ENCODE peak calls at places on chromosomes 3 and 15, in seven cellular contexts. Y is lower lobe of right lung; T is Daoy; Q is NCI-H1092; X is stimulated activated CD4-positive, alpha-beta T cell treated with anti-CD3 and anti-CD28 coated beads, Interleukin-15, amount 100 ng/mL, for 1 hour; S is dorsolateral prefrontal cortex; J is stimulated activated CD8-positive, alpha-beta memory T cell treated with anti-CD3 and anti-CD28 coated beads, Interleukin-7, amount 100 ng/mL, for 48 hours. L is an unnamed sample.

GRCh38 chr3:107884719-107885460 is 205.9 kb downstream of the CD47 start:
- DNase-seq in Y (no peak), T (peak), Q (no peak), X (no peak), S (no peak), J (no peak), L (peak)

GRCh38 chr15:73598540-73599195 is 34.5 kb downstream of the NPTN start:
- DNase-seq in Y (no peak), T (no peak), Q (no peak), X (no peak), S (no peak), J (no peak), L (no peak)

GRCh38 chr3:195790891-195791290 is 20.8 kb downstream of the MUC4 start:
- DNase-seq in Y (no peak), T (no peak), Q (no peak), X (no peak), S (no peak), J (no peak), L (no peak)

GRCh38 chr3:19885468-19885867 is 48.5 kb downstream of the EFHB start:
- DNase-seq in Y (no peak), T (no peak), Q (no peak), X (no peak), S (no peak), J (no peak), L (peak)

GRCh38 chr3:8505621-8506020 is 4.0 kb downstream of the LMCD1 start:
- DNase-seq in Y (no peak), T (peak), Q (peak), X (no peak), S (no peak), J (no peak), L (no peak)

GRCh38 chr3:14210281-14210670 is 31.7 kb downstream of the LSM3 start:
- DNase-seq in Y (no peak), T (no peak), Q (no peak), X (no peak), S (no peak), J (no peak), L (no peak)

GRCh38 chr15:62665449-62665848 is 377.1 kb upstream of the TPM1 start:
- DNase-seq in Y (no peak), T (peak), Q (no peak), X (no peak), S (no peak), J (no peak), L (no peak)

GRCh38 chr3:96012941-96013340 is 801.5 kb upstream of the EPHA6 start:
- DNase-seq in Y (no peak), T (no peak), Q (no peak), X (no peak), S (no peak), J (no peak), L (no peak)

GRCh38 chr3:190436356-190436755 is 13.3 kb downstream of the TMEM207 start:
- DNase-seq in Y (no peak), T (no peak), Q (no peak), X (no peak), S (no peak), J (no peak), L (no peak)

GRCh38 chr15:101244039-101244781 is 7.6 kb downstream of the CHSY1 start:
- DNase-seq in Y (no peak), T (no peak), Q (no peak), X (no peak), S (no peak), J (no peak), L (no peak)

GRCh38 chr3:10395196-10395595 is 74.3 kb upstream of the SEC13 start:
- DNase-seq in Y (no peak), T (no peak), Q (no peak), X (no peak), S (no peak), J (no peak), L (no peak)

GRCh38 chr3:101230618-101231017 is 89.8 kb downstream of the IMPG2 start:
- DNase-seq in Y (no peak), T (no peak), Q (no peak), X (no peak), S (no peak), J (no peak), L (no peak)

GRCh38 chr15:41894791-41895463 is 1.1 kb upstream of the SPTBN5 start:
- DNase-seq in Y (peak), T (peak), Q (peak), X (peak), S (peak), J (peak), L (no peak)

GRCh38 chr3:126434931-126435411 is 40.3 kb downstream of the CFAP100 start:
- DNase-seq in Y (no peak), T (no peak), Q (no peak), X (no peak), S (peak), J (no peak), L (no peak)

GRCh38 chr15:68389936-68390790 is 41.8 kb downstream of the ITGA11 start:
- DNase-seq in Y (no peak), T (peak), Q (no peak), X (no peak), S (no peak), J (peak), L (no peak)

GRCh38 chr3:113557374-113557773 is 25.0 kb downstream of the SIDT1 start:
- DNase-seq in Y (no peak), T (peak), Q (no peak), X (no peak), S (no peak), J (no peak), L (no peak)

GRCh38 chr3:167032267-167032876 is 347.7 kb downstream of the ZBBX start:
- DNase-seq in Y (no peak), T (no peak), Q (no peak), X (no peak), S (no peak), J (no peak), L (peak)

GRCh38 chr3:106728315-106728821 is 648.9 kb upstream of the CCDC54 start:
- DNase-seq in Y (no peak), T (peak), Q (no peak), X (no peak), S (no peak), J (no peak), L (peak)

GRCh38 chr3:171101982-171102610 is 75.6 kb upstream of the SLC2A2 start:
- DNase-seq in Y (no peak), T (peak), Q (no peak), X (no peak), S (no peak), J (no peak), L (no peak)

GRCh38 chr3:46946856-46947544 is 29.5 kb downstream of the CCDC12 start:
- DNase-seq in Y (peak), T (peak), Q (no peak), X (peak), S (no peak), J (no peak), L (peak)

GRCh38 chr3:157156844-157157635 is 2.9 kb downstream of the CCNL1 start:
- DNase-seq in Y (no peak), T (no peak), Q (no peak), X (no peak), S (no peak), J (no peak), L (peak)

GRCh38 chr3:158471639-158472294 is 99.2 kb upstream of the MLF1 start:
- DNase-seq in Y (no peak), T (no peak), Q (no peak), X (no peak), S (no peak), J (no peak), L (no peak)

GRCh38 chr3:139329364-139329850 is 14.4 kb upstream of the MRPS22 start:
- DNase-seq in Y (peak), T (peak), Q (peak), X (peak), S (peak), J (peak), L (peak)

GRCh38 chr15:74573987-74574386 is 33.0 kb downstream of the ARID3B start:
- DNase-seq in Y (no peak), T (peak), Q (no peak), X (no peak), S (no peak), J (no peak), L (no peak)

GRCh38 chr15:90036806-90037509 is 35.8 kb downstream of the ZNF710 start:
- DNase-seq in Y (peak), T (no peak), Q (no peak), X (no peak), S (no peak), J (no peak), L (no peak)

GRCh38 chr3:162141232-162141631 is 644.6 kb downstream of the OTOL1 start:
- DNase-seq in Y (no peak), T (peak), Q (no peak), X (no peak), S (no peak), J (no peak), L (no peak)

GRCh38 chr3:187999821-188000220 is 154.1 kb upstream of the LPP start:
- DNase-seq in Y (no peak), T (no peak), Q (no peak), X (no peak), S (no peak), J (peak), L (no peak)

GRCh38 chr3:117281371-117281770 is 571.8 kb downstream of the TUSC7 start:
- DNase-seq in Y (no peak), T (no peak), Q (no peak), X (no peak), S (no peak), J (no peak), L (no peak)

GRCh38 chr3:146640361-146640760 is 35.2 kb upstream of the PLSCR5 start:
- DNase-seq in Y (no peak), T (no peak), Q (no peak), X (no peak), S (no peak), J (no peak), L (no peak)

GRCh38 chr3:136838641-136839555 is 20.0 kb downstream of the SLC35G2 start:
- DNase-seq in Y (no peak), T (peak), Q (no peak), X (no peak), S (no peak), J (no peak), L (no peak)

GRCh38 chr3:187743195-187744141 is 1.8 kb downstream of the BCL6 start:
- DNase-seq in Y (peak), T (peak), Q (no peak), X (peak), S (no peak), J (peak), L (peak)

GRCh38 chr15:35533130-35534110 is 12.5 kb downstream of the DPH6 start:
- DNase-seq in Y (no peak), T (peak), Q (no peak), X (no peak), S (no peak), J (no peak), L (no peak)

GRCh38 chr3:184186902-184187207 is 856 bp downstream of the ABCF3 start:
- DNase-seq in Y (no peak), T (no peak), Q (no peak), X (no peak), S (no peak), J (no peak), L (no peak)